ENCODE peak calls at places on chromosomes 4 and X, in six cellular contexts. U, J, X, O, Z and N are unnamed samples.

GRCh38 chr4:83931659-83932058 is 395.8 kb downstream of the GPAT3 start:
- DNase-seq in U (no peak), J (no peak), X (no peak), O (no peak), Z (no peak), N (no peak)

GRCh38 chr4:104532677-104533076 is 38.0 kb upstream of the CXXC4 start:
- DNase-seq in U (no peak), J (no peak), X (no peak), O (no peak), Z (no peak), N (no peak)

GRCh38 chrX:66632986-66633385 is 5.9 kb downstream of the EDA2R start:
- DNase-seq in U (no peak), J (no peak), X (no peak), O (peak; percentile 22), Z (no peak), N (no peak)

GRCh38 chr4:38976308-38976707 is 55.9 kb downstream of the TMEM156 start:
- DNase-seq in U (no peak), J (no peak), X (peak; percentile 34), O (no peak), Z (no peak), N (no peak)

GRCh38 chr4:161555689-161556660 is 607.8 kb downstream of the FSTL5 start:
- DNase-seq in U (no peak), J (no peak), X (no peak), O (peak; percentile 4), Z (no peak), N (no peak)

GRCh38 chr4:7600247-7600646 is 165.5 kb upstream of the PSAPL1 start:
- DNase-seq in U (no peak), J (no peak), X (no peak), O (no peak), Z (no peak), N (no peak)

GRCh38 chr4:102299708-102300107 is 45.6 kb downstream of the SLC39A8 start:
- DNase-seq in U (peak; percentile 69), J (no peak), X (peak; percentile 24), O (peak; percentile 70), Z (no peak), N (no peak)

GRCh38 chr4:123398803-123399637 is 2.4 kb downstream of the SPRY1 start:
- DNase-seq in U (no peak), J (no peak), X (peak; percentile 39), O (peak; percentile 79), Z (peak; percentile 45), N (no peak)

GRCh38 chr4:89800012-89800516 is 36.9 kb downstream of the SNCA start:
- DNase-seq in U (no peak), J (no peak), X (no peak), O (peak; percentile 60), Z (no peak), N (no peak)

GRCh38 chr4:139763668-139764067 is 98.0 kb downstream of the MGST2 start:
- DNase-seq in U (peak; percentile 55), J (no peak), X (peak; percentile 25), O (no peak), Z (no peak), N (no peak)

GRCh38 chr4:165060938-165061337 is 7.3 kb downstream of the TRIM75 start:
- DNase-seq in U (no peak), J (no peak), X (no peak), O (no peak), Z (no peak), N (peak; percentile 47)

GRCh38 chrX:136687457-136687856 is 39.5 kb downstream of the CD40LG start:
- DNase-seq in U (no peak), J (no peak), X (no peak), O (no peak), Z (no peak), N (no peak)

GRCh38 chrX:19017271-19017670 is 33.4 kb upstream of the PHKA2 start:
- DNase-seq in U (no peak), J (no peak), X (peak; percentile 73), O (peak; percentile 26), Z (peak; percentile 7), N (no peak)

GRCh38 chr4:48138936-48139335 is 4.9 kb upstream of the TXK start:
- DNase-seq in U (no peak), J (no peak), X (no peak), O (no peak), Z (no peak), N (no peak)

GRCh38 chr4:6193399-6193798 is 7.0 kb downstream of the JAKMIP1 start:
- DNase-seq in U (no peak), J (no peak), X (no peak), O (no peak), Z (no peak), N (no peak)

GRCh38 chr4:56930638-56931037 is 22.9 kb downstream of the REST start:
- DNase-seq in U (no peak), J (no peak), X (no peak), O (no peak), Z (no peak), N (no peak)

GRCh38 chr4:8307126-8307525 is 37.6 kb downstream of the HTRA3 start:
- DNase-seq in U (no peak), J (no peak), X (no peak), O (no peak), Z (no peak), N (no peak)

GRCh38 chr4:39319678-39320077 is 46.5 kb downstream of the RFC1 start:
- DNase-seq in U (no peak), J (no peak), X (peak; percentile 4), O (peak; percentile 89), Z (no peak), N (no peak)

GRCh38 chrX:12065251-12065650 is 73.0 kb upstream of the FRMPD4 start:
- DNase-seq in U (no peak), J (no peak), X (no peak), O (peak; percentile 59), Z (no peak), N (no peak)

GRCh38 chrX:72271812-72272211 is 5.2 kb downstream of the RPS4X start:
- DNase-seq in U (no peak), J (no peak), X (no peak), O (no peak), Z (no peak), N (no peak)

GRCh38 chrX:72272868-72273267 is 4.2 kb downstream of the RPS4X start:
- DNase-seq in U (no peak), J (no peak), X (no peak), O (no peak), Z (no peak), N (no peak)

GRCh38 chrX:72274526-72274925 is 2.5 kb downstream of the RPS4X start:
- DNase-seq in U (no peak), J (no peak), X (no peak), O (peak; percentile 36), Z (no peak), N (no peak)

GRCh38 chrX:72271091-72271490 is 6.0 kb downstream of the RPS4X start:
- DNase-seq in U (no peak), J (no peak), X (no peak), O (no peak), Z (no peak), N (no peak)

GRCh38 chrX:72273718-72274117 is 3.3 kb downstream of the RPS4X start:
- DNase-seq in U (no peak), J (no peak), X (no peak), O (no peak), Z (no peak), N (no peak)
- H3K27ac ChIP-seq in U (no peak overlapping the region), J (no peak overlapping the region), X (peak overlapping the region; percentile 75), O (no peak overlapping the region), Z (no peak overlapping the region), N (no peak overlapping the region)

DNA sequence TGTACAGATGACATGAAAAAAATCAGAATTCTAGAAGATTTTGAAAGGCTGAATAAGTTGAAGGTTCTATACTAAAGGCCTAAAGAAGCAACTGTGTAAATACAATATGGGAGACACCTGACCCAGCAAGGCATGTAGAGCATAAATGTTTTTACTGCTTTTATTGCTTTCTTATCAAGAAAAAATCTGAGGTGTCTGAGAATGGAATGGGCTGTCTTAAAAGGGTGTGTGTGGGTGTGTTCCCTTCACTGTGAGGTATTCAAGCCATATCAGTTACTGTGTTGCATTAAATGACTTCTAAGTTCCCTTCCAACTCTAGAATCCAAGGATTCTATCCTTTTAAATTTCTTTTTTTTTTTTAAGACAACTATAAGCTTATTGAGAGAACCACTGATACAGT is 15.8 kb downstream of the ATP8A1 start:
- DNase-seq in U (no peak), J (no peak), X (no peak), O (no peak), Z (no peak), N (no peak)
- H3K4me1 ChIP-seq in U (peaks cover 46% of the 10 kb centered on the region), J (no peaks in the 10 kb centered on the region), X (no peaks in the 10 kb centered on the region), O (peaks cover 4% of the 10 kb centered on the region), Z (peaks cover 21% of the 10 kb centered on the region), N (peaks cover 9% of the 10 kb centered on the region)

DNA sequence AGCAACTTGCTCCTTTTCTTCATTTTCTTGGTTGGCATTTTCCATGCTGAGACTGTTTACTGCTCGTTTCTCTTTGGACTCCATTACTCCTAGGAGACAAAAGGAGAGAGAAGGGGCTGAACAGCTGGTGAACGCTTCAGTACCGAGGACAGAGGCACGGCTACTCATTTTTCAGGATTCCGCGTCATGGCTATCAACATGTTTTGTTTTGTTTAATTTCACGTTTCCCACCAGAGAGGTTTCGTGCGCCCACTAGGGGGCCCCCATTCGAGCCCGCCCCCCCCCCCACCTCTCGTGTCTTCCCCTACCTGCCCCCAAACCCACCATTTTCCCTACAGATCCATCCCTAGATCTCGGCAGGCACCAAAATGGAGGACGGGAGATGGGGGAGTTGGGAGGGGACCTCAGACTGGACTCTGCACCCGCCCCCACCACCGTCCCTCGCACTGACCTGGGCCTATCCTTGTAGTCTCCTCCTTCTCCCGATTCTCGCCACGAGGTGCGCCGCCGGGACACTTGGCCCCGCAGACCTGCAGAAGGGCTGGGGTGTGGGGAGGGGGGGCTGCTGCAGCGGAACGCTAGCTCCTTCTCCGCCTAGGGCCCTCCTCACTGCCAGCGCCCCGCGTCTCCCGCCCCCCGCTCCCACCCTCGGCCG is 653 bp downstream of the BEX1 start:
- DNase-seq in U (no peak), J (no peak), X (peak; percentile 78), O (peak; percentile 54), Z (no peak), N (no peak)
- TF ChIP-seq CTCF in U (no peak), J (no peak), X (peak; percentile 16), O (peak; percentile 8), Z (no peak), N (no peak)

GRCh38 chr4:106058919-106059318 is 163.6 kb downstream of the NPNT start:
- DNase-seq in U (no peak), J (no peak), X (no peak), O (no peak), Z (no peak), N (no peak)

GRCh38 chr4:106065018-106065417 is 169.7 kb downstream of the NPNT start:
- DNase-seq in U (no peak), J (no peak), X (no peak), O (no peak), Z (no peak), N (no peak)

GRCh38 chr4:106063009-106063408 is 167.7 kb downstream of the NPNT start:
- DNase-seq in U (no peak), J (no peak), X (no peak), O (peak; percentile 50), Z (no peak), N (no peak)

GRCh38 chr4:106056914-106057313 is 161.6 kb downstream of the NPNT start:
- DNase-seq in U (no peak), J (no peak), X (no peak), O (no peak), Z (no peak), N (no peak)

DNA sequence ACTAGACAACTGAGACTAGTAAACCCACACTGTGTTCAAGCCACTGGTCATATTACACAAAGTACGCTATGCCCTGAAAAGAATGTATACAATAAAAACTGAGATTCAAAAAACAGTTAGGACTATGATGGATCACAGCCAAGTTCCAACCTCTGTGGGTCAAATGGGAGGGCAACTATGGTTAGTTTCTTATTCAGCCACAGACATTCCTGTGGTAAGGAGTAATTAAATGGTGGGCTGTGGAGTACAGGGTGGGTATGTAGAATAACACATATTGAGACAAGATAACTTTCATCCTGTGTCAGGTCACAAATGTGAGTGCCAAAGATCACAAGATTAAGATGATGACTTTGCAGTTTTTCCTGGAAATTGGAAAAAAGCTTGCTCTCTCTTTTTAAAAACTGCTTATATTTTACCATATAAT is 167.2 kb downstream of the NPNT start:
- DNase-seq in U (no peak), J (no peak), X (no peak), O (peak; percentile 82), Z (no peak), N (no peak)
- H3K27ac ChIP-seq in U (no peak overlapping the region), J (no peak overlapping the region), X (no peak overlapping the region), O (no peak overlapping the region), Z (no peak overlapping the region), N (peak overlapping the region; percentile 12)